ENCODE peak calls at places on chromosomes 6 and 20, in eight cellular contexts. A is keratinocyte, W is HepG2, Q is GM06990, J is PC-3, H is stomach, P is pancreas, S is BE2C. V is an unnamed sample. For H3K36me3, the result is how much of the 10 kb centered on the place peaks cover.

GRCh38 chr6:66926060-66926459 is 1219.0 kb upstream of the EYS start:
- DNase-seq in W (peak), H (no peak), Q (no peak), P (no peak), S (no peak), J (peak), A (no peak), V (no peak)

GRCh38 chr6:13586936-13587542 is 12.6 kb downstream of the SIRT5 start:
- DNase-seq in S (no peak), Q (no peak), J (no peak), P (no peak), A (no peak), W (no peak), H (no peak), V (no peak)

GRCh38 chr6:111691345-111692225 is 85.9 kb upstream of the TRAF3IP2 start:
- DNase-seq in S (peak), A (no peak), Q (no peak), P (no peak), J (no peak), H (no peak), W (no peak), V (peak)

GRCh38 chr6:56535626-56536025 is 107.1 kb downstream of the DST start:
- DNase-seq in Q (no peak), H (no peak), W (no peak), P (no peak), A (no peak), J (no peak), S (no peak), V (no peak)

GRCh38 chr6:137705166-137706064 is 161.6 kb upstream of the TNFAIP3 start:
- DNase-seq in A (no peak), Q (peak), H (peak), J (peak), S (peak), P (peak), W (peak), V (no peak)

GRCh38 chr6:165831812-165832470 is 168.9 kb upstream of the PDE10A start:
- DNase-seq in A (no peak), H (no peak), P (no peak), S (no peak), Q (no peak), J (no peak), W (no peak), V (no peak)

GRCh38 chr6:125950293-125950692 is 6.3 kb upstream of the HINT3 start:
- DNase-seq in Q (no peak), A (no peak), J (peak), H (no peak), P (no peak), S (no peak), W (no peak), V (peak)

GRCh38 chr6:27547157-27548075 is 74.5 kb upstream of the ZNF184 start:
- DNase-seq in S (peak), A (no peak), J (peak), P (no peak), H (no peak), Q (no peak), W (peak), V (no peak)

GRCh38 chr6:157813757-157814455 is 9.1 kb upstream of the SNX9 start:
- DNase-seq in P (no peak), A (no peak), H (no peak), S (no peak), Q (no peak), W (no peak), J (peak), V (peak)

GRCh38 chr6:155152211-155153076 is 111.4 kb upstream of the CLDN20 start:
- DNase-seq in W (peak), A (no peak), P (no peak), J (no peak), H (no peak), S (peak), Q (no peak), V (no peak)

GRCh38 chr6:105135056-105135455 is 44.8 kb downstream of the POPDC3 start:
- DNase-seq in P (no peak), W (peak), Q (no peak), S (peak), H (no peak), A (no peak), J (peak), V (no peak)

GRCh38 chr20:2261105-2261504 is 34.7 kb upstream of the TGM3 start:
- DNase-seq in J (peak), S (no peak), W (peak), A (no peak), H (no peak), Q (no peak), P (no peak), V (no peak)

GRCh38 chr20:41446471-41446870 is 79.9 kb upstream of the EMILIN3 start:
- DNase-seq in H (no peak), A (no peak), Q (no peak), J (no peak), P (no peak), S (no peak), W (no peak), V (no peak)
- H3K36me3 ChIP-seq in H (half or more), A (under half), Q (under half), J (under half), P (under half), S (half or more), W (under half), V (under half)

DNA sequence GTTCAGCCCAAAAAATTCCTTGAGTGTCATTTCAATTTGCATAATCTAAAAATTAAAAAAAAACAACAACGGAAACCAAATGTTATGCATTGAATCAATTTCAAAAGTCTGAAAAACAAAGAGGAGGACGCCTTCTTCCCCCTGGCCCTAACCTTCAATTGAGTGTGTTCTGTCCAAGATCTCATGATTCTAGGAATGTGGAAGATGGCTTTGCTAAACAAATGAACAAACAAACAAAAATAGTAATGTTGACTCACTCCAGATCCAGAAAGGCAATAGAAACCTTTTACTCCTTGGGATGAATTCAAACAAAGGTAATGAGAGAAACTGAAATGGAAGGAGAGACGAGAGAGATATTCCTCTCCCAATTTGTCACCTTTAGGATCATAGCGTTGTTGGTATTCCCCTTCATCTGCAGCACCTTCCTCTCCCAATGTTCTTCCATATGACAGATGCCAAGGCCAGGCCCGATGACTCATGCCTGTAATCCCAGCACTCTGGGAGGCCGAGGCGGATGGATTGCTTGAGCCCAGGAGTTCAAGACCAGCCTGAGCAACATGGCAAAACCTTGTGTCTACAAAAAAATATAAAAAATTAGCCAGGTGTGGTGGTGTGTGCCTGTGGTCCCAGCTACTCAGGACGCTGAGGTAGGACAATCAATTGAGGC is 109.2 kb upstream of the ADGRF1 start:
- DNase-seq in A (no peak), Q (no peak), P (no peak), S (no peak), J (no peak), W (no peak), H (no peak), V (no peak)
- TF ChIP-seq CTCF in A (no peak), Q (no peak), P (no peak), S (no peak), J (no peak), W (no peak), H (no peak), V (no peak)

GRCh38 chr6:15505463-15505918 is 157.3 kb downstream of the DTNBP1 start:
- DNase-seq in P (peak), W (no peak), Q (no peak), A (no peak), S (no peak), J (no peak), H (no peak), V (no peak)
- H3K36me3 ChIP-seq in P (under half), W (under half), Q (under half), A (under half), S (under half), J (under half), H (half or more), V (under half)

GRCh38 chr20:34237942-34238341 is 3.3 kb upstream of the ASIP start:
- DNase-seq in W (no peak), A (no peak), Q (no peak), P (no peak), J (no peak), H (no peak), S (no peak), V (no peak)
- TF ChIP-seq CTCF in W (no peak), A (no peak), Q (no peak), P (no peak), J (no peak), H (no peak), S (no peak), V (no peak)

GRCh38 chr6:119280080-119280479 is 69.5 kb downstream of the MAN1A1 start:
- DNase-seq in A (no peak), P (no peak), W (no peak), Q (no peak), S (no peak), J (no peak), H (no peak), V (no peak)
- H3K36me3 ChIP-seq in A (under half), P (under half), W (under half), Q (under half), S (under half), J (under half), H (under half), V (under half)

GRCh38 chr6:73652637-73653570 is 888 bp downstream of the SLC17A5 start:
- DNase-seq in J (peak), Q (peak), A (no peak), W (peak), P (peak), H (peak), S (peak), V (no peak)
- TF ChIP-seq CTCF in J (peak), Q (peak), A (peak), W (peak), P (no peak), H (no peak), S (peak), V (peak)

GRCh38 chr6:44228836-44229235 is 5.4 kb downstream of the SLC29A1 start:
- DNase-seq in J (no peak), Q (no peak), H (no peak), S (no peak), A (no peak), P (no peak), W (no peak), V (no peak)
- H3K36me3 ChIP-seq in J (under half), Q (under half), H (half or more), S (under half), A (under half), P (under half), W (under half), V (under half)

GRCh38 chr6:139927742-139928305 is 553.4 kb upstream of the CITED2 start:
- DNase-seq in S (no peak), H (no peak), P (no peak), A (no peak), Q (no peak), W (no peak), J (no peak), V (no peak)

GRCh38 chr6:139925894-139926641 is 551.6 kb upstream of the CITED2 start:
- DNase-seq in Q (no peak), W (peak), A (no peak), J (no peak), H (no peak), P (no peak), S (peak), V (no peak)

GRCh38 chr6:139926711-139927110 is 552.3 kb upstream of the CITED2 start:
- DNase-seq in Q (no peak), J (no peak), A (no peak), S (no peak), P (no peak), H (no peak), W (no peak), V (no peak)

GRCh38 chr6:139923964-139924475 is 549.6 kb upstream of the CITED2 start:
- DNase-seq in J (no peak), Q (no peak), W (no peak), A (no peak), H (no peak), S (no peak), P (no peak), V (no peak)

GRCh38 chr6:139927236-139927635 is 552.8 kb upstream of the CITED2 start:
- DNase-seq in Q (no peak), P (no peak), J (peak), S (no peak), A (no peak), W (no peak), H (no peak), V (no peak)
- TF ChIP-seq CTCF in Q (peak), P (no peak), J (peak), S (peak), A (peak), W (peak), H (no peak), V (peak)

GRCh38 chr20:35669221-35669620 is 4.5 kb upstream of the CPNE1 start:
- DNase-seq in Q (no peak), P (no peak), W (no peak), H (no peak), A (no peak), J (no peak), S (no peak), V (no peak)
- H3K36me3 ChIP-seq in Q (under half), P (under half), W (under half), H (half or more), A (under half), J (under half), S (under half), V (under half)